ENCODE peak calls at places on chromosomes 1 and 21, in six cellular contexts. J, C, P, D, K and A are unnamed samples.

GRCh38 chr1:200323856-200324400 is 85.9 kb downstream of the ZNF281 start:
- DNase-seq in J (no peak), C (no peak), P (no peak), D (no peak), K (no peak), A (no peak)

GRCh38 chr1:29218223-29218622 is 12.5 kb downstream of the MECR start:
- DNase-seq in J (no peak), C (no peak), P (no peak), D (no peak), K (no peak), A (no peak)

GRCh38 chr1:81512242-81512641 is 288.5 kb upstream of the ADGRL2 start:
- DNase-seq in J (no peak), C (no peak), P (no peak), D (no peak), K (no peak), A (no peak)

GRCh38 chr1:205701405-205701804 is 21.1 kb upstream of the SLC45A3 start:
- DNase-seq in J (no peak), C (no peak), P (no peak), D (no peak), K (no peak), A (no peak)

GRCh38 chr1:174818951-174819350 is 180.8 kb upstream of the CACYBP start:
- DNase-seq in J (no peak), C (no peak), P (peak; percentile 56), D (no peak), K (no peak), A (no peak)

GRCh38 chr21:31911138-31911907 is 38.5 kb downstream of the HUNK start:
- DNase-seq in J (no peak), C (no peak), P (no peak), D (peak; percentile 90), K (no peak), A (no peak)

GRCh38 chr21:32083175-32083574 is 195.7 kb downstream of the MIS18A start:
- DNase-seq in J (no peak), C (no peak), P (no peak), D (no peak), K (no peak), A (no peak)

GRCh38 chr1:244231572-244232315 is 180.7 kb downstream of the ZBTB18 start:
- DNase-seq in J (peak; percentile 75), C (no peak), P (peak; percentile 16), D (no peak), K (peak; percentile 58), A (no peak)

GRCh38 chr1:225655509-225656258 is 2.8 kb upstream of the ENAH start:
- DNase-seq in J (no peak), C (no peak), P (peak; percentile 14), D (peak; percentile 95), K (peak; percentile 53), A (no peak)

GRCh38 chr1:212219679-212220463 is 65.3 kb upstream of the PPP2R5A start:
- DNase-seq in J (no peak), C (no peak), P (peak; percentile 20), D (no peak), K (no peak), A (no peak)

DNA sequence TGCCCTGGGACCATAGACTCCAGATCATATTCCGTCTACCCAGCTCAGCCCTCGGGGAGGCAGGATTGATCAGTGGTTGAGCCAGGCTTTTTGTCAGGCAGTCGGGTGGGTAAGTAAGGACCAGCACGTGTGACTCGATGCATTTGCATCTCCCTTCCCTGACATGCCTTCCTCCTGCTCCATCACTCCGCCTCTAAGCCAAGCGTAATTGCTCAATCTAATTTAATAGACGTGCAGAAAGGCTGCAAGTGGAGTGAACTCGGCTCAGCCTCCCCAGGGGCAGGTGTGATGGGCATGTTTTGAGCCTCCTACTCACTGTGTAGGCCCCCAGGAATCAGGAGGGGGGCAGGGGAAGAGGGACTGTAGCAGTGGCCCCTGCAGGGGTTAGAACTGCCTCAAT is 34.6 kb upstream of the GRIK3 start:
- DNase-seq in J (no peak), C (no peak), P (no peak), D (no peak), K (no peak), A (no peak)
- H3K27me3 ChIP-seq in J (peaks cover 17% of the 10 kb centered on the region), C (peaks cover 3% of the 10 kb centered on the region), P (peaks cover 5% of the 10 kb centered on the region), D (no peaks in the 10 kb centered on the region), K (peaks cover 2% of the 10 kb centered on the region), A (no peaks in the 10 kb centered on the region)

DNA sequence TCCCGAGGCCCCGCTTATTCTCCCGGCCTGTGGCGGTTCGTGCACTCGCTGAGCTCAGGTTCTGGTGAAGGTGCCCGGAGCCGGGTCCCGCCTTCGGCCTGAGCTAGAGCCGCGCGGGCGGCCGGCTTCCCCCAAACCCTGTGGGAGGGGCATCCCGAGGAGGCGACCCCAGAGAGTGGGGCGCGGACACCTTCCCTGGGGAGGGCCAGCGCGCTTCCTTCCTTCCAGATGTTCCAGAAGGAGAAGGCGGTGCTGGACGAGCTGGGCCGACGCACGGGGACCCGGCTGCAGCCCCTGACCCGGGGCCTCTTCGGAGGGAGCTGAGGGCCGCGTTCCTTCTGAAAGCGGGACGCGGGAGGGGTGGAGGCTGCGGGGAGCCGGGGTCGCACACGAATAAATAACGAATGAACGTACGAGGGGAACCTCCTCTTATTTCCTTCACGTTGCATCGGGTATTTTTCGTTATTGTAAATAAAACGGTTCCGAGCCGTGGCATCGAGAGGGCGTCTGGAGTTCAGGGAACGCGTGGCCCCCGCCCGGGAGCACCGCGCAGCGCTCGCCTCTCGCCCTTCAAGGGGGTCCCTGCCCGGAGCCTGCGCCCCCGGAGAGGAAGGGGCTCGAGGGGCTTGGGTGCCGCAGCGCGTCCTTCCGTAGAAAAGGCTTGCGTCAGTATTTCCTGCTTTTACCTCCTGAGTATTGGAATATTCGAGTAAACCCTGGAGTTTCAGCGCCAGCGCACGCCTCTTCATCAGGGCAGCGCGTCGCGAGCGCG is 11.4 kb downstream of the YBEY start:
- DNase-seq in J (no peak), C (no peak), P (no peak), D (no peak), K (peak; percentile 36), A (no peak)
- H3K4me3 ChIP-seq in J (no peak overlapping the region), C (peak overlapping the region; percentile 32), P (peak overlapping the region; percentile 45), D (peak overlapping the region; percentile 5), K (peak overlapping the region; percentile 65), A (no peak overlapping the region)

GRCh38 chr1:2346691-2347408 is 44.5 kb downstream of the MORN1 start:
- DNase-seq in J (no peak), C (no peak), P (no peak), D (no peak), K (no peak), A (no peak)
- H3K27me3 ChIP-seq in J (no peaks in the 10 kb centered on the region), C (no peaks in the 10 kb centered on the region), P (no peaks in the 10 kb centered on the region), D (no peaks in the 10 kb centered on the region), K (no peaks in the 10 kb centered on the region), A (no peaks in the 10 kb centered on the region)

DNA sequence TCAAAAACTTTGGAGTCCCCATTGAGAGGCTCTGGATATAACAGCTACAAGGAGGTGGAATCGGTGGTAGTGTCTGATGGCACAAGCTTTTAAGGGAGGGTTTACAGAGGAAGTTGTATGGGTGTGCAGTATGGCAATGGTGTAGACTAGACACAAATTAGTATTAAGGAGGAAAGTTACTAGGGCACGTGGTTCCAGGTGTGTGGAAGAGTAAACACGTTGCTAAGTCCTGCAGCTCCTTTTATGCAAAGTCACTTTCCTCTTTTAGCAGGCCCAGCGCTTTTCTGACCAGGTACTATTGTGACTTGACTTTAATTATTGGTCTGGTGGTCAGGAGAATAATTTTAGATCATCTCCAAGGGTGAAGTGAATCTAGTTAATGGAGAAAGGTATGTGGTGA is 287.5 kb upstream of the B3GALT2 start:
- DNase-seq in J (no peak), C (no peak), P (no peak), D (no peak), K (no peak), A (no peak)
- H3K4me3 ChIP-seq in J (no peak overlapping the region), C (peak overlapping the region; percentile 66), P (no peak overlapping the region), D (no peak overlapping the region), K (no peak overlapping the region), A (no peak overlapping the region)

DNA sequence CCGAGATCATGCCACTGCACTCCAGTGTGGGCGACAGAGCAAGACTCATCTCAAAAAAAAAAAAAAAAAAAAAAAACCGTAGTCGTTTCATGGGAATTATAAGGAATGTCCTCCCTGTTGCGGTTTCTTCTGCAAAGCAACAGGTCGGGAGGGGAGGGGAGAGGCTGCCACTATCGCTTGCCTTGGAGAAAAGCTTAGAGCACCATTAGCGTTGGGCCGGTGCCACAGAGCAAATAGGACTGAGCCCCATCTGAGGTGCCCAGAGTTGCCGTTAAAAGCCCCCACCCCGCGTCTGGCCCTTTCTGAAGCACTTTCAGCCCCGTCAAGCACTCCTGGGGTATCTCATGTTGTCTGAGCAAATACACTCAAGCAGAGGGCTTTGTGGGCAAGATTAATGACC is 2.2 kb downstream of the RIPPLY3 start:
- DNase-seq in J (no peak), C (no peak), P (no peak), D (no peak), K (no peak), A (no peak)
- H3K27me3 ChIP-seq in J (no peaks in the 10 kb centered on the region), C (peaks cover 23% of the 10 kb centered on the region), P (peaks cover 9% of the 10 kb centered on the region), D (peaks cover 3% of the 10 kb centered on the region), K (peaks cover 20% of the 10 kb centered on the region), A (peaks cover 3% of the 10 kb centered on the region)

GRCh38 chr1:159000627-159001026 is 9.1 kb upstream of the IFI16 start:
- DNase-seq in J (no peak), C (no peak), P (peak; percentile 27), D (peak; percentile 72), K (peak; percentile 83), A (no peak)
- H3K4me3 ChIP-seq in J (no peak overlapping the region), C (no peak overlapping the region), P (no peak overlapping the region), D (peak overlapping the region; percentile 50), K (peak overlapping the region; percentile 61), A (no peak overlapping the region)

DNA sequence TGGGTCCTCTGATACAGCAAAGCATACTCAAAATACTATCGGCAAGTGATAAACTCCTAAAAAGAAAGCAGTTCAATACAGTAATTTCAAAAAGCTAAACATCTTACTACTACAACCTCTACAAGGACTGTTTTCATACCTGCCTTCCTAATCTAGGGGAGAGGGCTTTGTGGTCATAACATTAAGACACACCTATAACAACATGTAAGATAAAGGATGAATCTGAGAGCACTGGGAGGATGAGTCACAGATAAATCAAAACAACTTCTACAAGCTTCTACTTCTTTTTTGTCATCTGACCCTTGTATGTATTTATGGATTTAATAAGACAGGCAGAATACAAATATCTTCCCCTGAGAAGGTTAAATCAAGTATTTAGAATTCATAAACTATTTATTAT is 40.0 kb downstream of the LTN1 start:
- DNase-seq in J (no peak), C (no peak), P (no peak), D (no peak), K (no peak), A (no peak)
- H3K27me3 ChIP-seq in J (no peaks in the 10 kb centered on the region), C (no peaks in the 10 kb centered on the region), P (no peaks in the 10 kb centered on the region), D (no peaks in the 10 kb centered on the region), K (no peaks in the 10 kb centered on the region), A (no peaks in the 10 kb centered on the region)

DNA sequence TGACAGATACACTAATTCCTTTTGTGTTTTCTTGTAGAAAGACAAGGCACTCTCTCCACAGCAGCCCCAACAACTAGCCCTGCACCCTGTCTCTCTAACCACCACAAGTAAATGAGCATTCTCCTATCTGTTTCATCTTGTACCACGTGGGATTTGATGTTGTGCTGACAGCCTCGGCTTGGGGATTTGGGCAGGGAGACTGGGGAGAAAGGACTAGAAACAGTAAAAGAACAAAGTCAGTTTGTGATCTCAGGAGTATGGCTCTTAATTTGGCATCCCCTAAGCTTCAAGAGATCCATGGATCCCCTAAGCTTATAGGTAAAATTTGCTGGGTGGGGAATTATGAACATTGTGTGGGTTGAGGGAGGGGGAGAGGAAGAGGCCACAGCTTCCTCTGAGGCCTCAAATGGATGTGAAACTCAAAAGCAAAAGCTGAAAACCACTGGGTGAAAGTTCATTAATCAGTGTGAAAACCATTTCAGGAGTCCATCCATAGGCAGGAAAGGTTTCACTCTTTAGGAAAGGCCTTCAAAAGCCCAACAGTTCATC is 3.1 kb downstream of the C1orf162 start:
- DNase-seq in J (peak; percentile 77), C (peak; percentile 71), P (peak; percentile 29), D (no peak), K (no peak), A (peak; percentile 12)
- H3K4me3 ChIP-seq in J (peak overlapping the region; percentile 24), C (peak overlapping the region; percentile 68), P (no peak overlapping the region), D (no peak overlapping the region), K (no peak overlapping the region), A (peak overlapping the region; percentile 61)